ENCODE peak calls at places on chromosomes 6 and 20, in seven cellular contexts. S is stomach; E is RWPE2; B is CD4-positive, CD25-positive, alpha-beta regulatory T cell; J is colonic mucosa; I is PC-3; F is DND-41. H is an unnamed sample. For H3K4me1, the result is how much of the 10 kb centered on the place peaks cover.

GRCh38 chr20:37770908-37771307 is 77.1 kb downstream of the CTNNBL1 start:
- DNase-seq in S (no peak), E (no peak), B (no peak), J (no peak), I (no peak), F (no peak), H (no peak)

GRCh38 chr6:39357998-39358686 is 35.6 kb upstream of the KCNK16 start:
- DNase-seq in S (peak), E (no peak), B (no peak), J (peak), I (peak), F (no peak), H (no peak)

GRCh38 chr20:3710703-3711417 is 1.5 kb downstream of the SIGLEC1 start:
- DNase-seq in S (peak), E (no peak), B (peak), J (peak), I (peak), F (peak), H (peak)

GRCh38 chr6:89073014-89073620 is 7.4 kb upstream of the PNRC1 start:
- DNase-seq in S (no peak), E (no peak), B (no peak), J (no peak), I (no peak), F (no peak), H (no peak)

GRCh38 chr20:3106658-3107463 is 22.3 kb upstream of the AVP start:
- DNase-seq in S (no peak), E (no peak), B (no peak), J (no peak), I (no peak), F (no peak), H (no peak)

GRCh38 chr6:72622094-72622540 is 253 bp downstream of the KCNQ5 start:
- DNase-seq in S (peak), E (peak), B (peak), J (peak), I (no peak), F (peak), H (peak)

GRCh38 chr6:75546401-75546800 is 52.8 kb upstream of the FILIP1 start:
- DNase-seq in S (no peak), E (no peak), B (no peak), J (no peak), I (peak), F (no peak), H (no peak)

GRCh38 chr6:143680157-143680556 is 2.4 kb downstream of the PHACTR2 start:
- DNase-seq in S (no peak), E (no peak), B (no peak), J (no peak), I (no peak), F (no peak), H (no peak)

GRCh38 chr20:45037050-45037449 is 63.9 kb downstream of the KCNS1 start:
- DNase-seq in S (peak), E (no peak), B (no peak), J (no peak), I (peak), F (no peak), H (no peak)

GRCh38 chr6:88538130-88538706 is 372.1 kb upstream of the CNR1 start:
- DNase-seq in S (no peak), E (no peak), B (no peak), J (no peak), I (peak), F (peak), H (no peak)

GRCh38 chr6:33414592-33415271 is 3.2 kb downstream of the CUTA start:
- DNase-seq in S (no peak), E (no peak), B (no peak), J (no peak), I (peak), F (no peak), H (no peak)

GRCh38 chr20:58623579-58624473 is 27.3 kb upstream of the STX16 start:
- DNase-seq in S (no peak), E (peak), B (no peak), J (no peak), I (peak), F (no peak), H (no peak)

GRCh38 chr6:156833755-156834154 is 56.6 kb downstream of the ARID1B start:
- DNase-seq in S (no peak), E (no peak), B (no peak), J (no peak), I (no peak), F (no peak), H (no peak)

GRCh38 chr6:159640322-159640721 is 52.7 kb downstream of the SOD2 start:
- DNase-seq in S (no peak), E (no peak), B (no peak), J (no peak), I (no peak), F (no peak), H (no peak)

GRCh38 chr6:83615025-83615999 is 93.6 kb downstream of the SNAP91 start:
- DNase-seq in S (no peak), E (no peak), B (no peak), J (no peak), I (peak), F (peak), H (no peak)

GRCh38 chr6:53029761-53030160 is 34.7 kb upstream of the GSTA4 start:
- DNase-seq in S (no peak), E (no peak), B (no peak), J (no peak), I (no peak), F (no peak), H (no peak)

GRCh38 chr20:24007758-24008157 is 19.2 kb upstream of the GGTLC1 start:
- DNase-seq in S (no peak), E (no peak), B (no peak), J (no peak), I (no peak), F (no peak), H (no peak)

GRCh38 chr20:16095241-16095640 is 478.0 kb downstream of the KIF16B start:
- DNase-seq in S (no peak), E (no peak), B (no peak), J (no peak), I (no peak), F (no peak), H (no peak)

GRCh38 chr6:1701668-1702353 is 92.1 kb downstream of the FOXC1 start:
- DNase-seq in S (no peak), E (no peak), B (no peak), J (no peak), I (peak), F (no peak), H (no peak)

GRCh38 chr20:1322511-1323245 is 6.3 kb downstream of the SDCBP2 start:
- DNase-seq in S (no peak), E (peak), B (no peak), J (no peak), I (peak), F (no peak), H (no peak)
- H3K27ac ChIP-seq in S (peak), E (peak), B (no peak), J (peak), I (peak), F (no peak), H (no peak)

GRCh38 chr6:2840794-2841061 is 935 bp downstream of the SERPINB1 start:
- DNase-seq in S (no peak), E (no peak), B (no peak), J (no peak), I (no peak), F (no peak), H (no peak)

GRCh38 chr6:2839982-2840793 is 1.5 kb downstream of the SERPINB1 start:
- DNase-seq in S (no peak), E (no peak), B (no peak), J (no peak), I (peak), F (no peak), H (no peak)

GRCh38 chr6:2841264-2842138 is at the start of gene SERPINB1:
- DNase-seq in S (peak), E (peak), B (peak), J (peak), I (peak), F (peak), H (peak)

GRCh38 chr6:2843138-2843740 is 1.6 kb upstream of the SERPINB1 start:
- DNase-seq in S (no peak), E (no peak), B (no peak), J (peak), I (peak), F (no peak), H (no peak)

DNA sequence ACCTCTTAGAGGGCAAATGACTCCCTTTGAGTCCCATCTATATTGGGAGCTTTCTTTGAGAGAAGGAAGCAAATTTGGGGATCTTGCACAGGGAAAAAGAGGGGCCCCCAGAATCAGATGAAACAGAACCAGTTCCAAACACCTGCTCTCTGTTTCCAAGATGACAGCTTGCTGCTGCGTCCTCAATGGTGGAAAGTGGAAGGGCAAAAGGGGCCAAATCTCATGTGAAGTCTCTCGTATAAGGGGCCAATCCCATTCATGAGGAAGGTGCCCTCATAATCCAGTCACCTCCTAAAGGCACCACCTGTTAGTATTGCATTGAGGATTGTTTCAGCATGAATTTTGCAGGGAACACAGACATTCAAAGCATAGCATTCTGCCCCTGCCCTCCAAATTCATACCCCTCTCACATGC is 483 bp upstream of the SERPINB1 start:
- DNase-seq in S (no peak), E (no peak), B (no peak), J (peak), I (no peak), F (no peak), H (no peak)
- H3K4me3 ChIP-seq in S (peak), E (no peak), B (peak), J (peak), I (peak), F (peak), H (peak)

DNA sequence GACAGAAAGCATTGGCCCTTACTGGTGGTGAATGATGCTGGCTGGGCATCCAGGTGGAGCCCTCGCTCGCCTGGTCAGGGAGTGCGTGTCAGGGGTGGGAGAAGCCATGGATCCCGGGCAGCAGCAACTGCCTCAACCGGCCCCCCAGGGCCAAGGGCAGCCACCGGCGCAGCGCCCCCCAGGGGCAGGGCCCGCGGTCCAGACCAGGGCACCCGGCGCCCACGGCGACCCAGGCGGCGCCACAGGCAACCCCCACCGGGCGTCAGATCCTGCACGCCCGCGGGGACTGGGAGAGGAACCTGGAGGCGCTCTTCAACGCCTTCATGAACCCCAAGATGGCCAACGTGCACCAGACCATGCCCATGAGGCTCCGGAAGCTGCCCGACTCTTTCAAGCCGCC is 101.7 kb upstream of the SAMD5 start:
- DNase-seq in S (no peak), E (no peak), B (no peak), J (no peak), I (no peak), F (no peak), H (no peak)
- H3K4me1 ChIP-seq in S (under half), E (under half), B (under half), J (under half), I (under half), F (under half), H (under half)

GRCh38 chr20:50450961-50451752 is 59.0 kb upstream of the PTPN1 start:
- DNase-seq in S (peak), E (no peak), B (no peak), J (no peak), I (no peak), F (peak), H (no peak)
- H3K27ac ChIP-seq in S (peak), E (peak), B (no peak), J (peak), I (no peak), F (no peak), H (no peak)

DNA sequence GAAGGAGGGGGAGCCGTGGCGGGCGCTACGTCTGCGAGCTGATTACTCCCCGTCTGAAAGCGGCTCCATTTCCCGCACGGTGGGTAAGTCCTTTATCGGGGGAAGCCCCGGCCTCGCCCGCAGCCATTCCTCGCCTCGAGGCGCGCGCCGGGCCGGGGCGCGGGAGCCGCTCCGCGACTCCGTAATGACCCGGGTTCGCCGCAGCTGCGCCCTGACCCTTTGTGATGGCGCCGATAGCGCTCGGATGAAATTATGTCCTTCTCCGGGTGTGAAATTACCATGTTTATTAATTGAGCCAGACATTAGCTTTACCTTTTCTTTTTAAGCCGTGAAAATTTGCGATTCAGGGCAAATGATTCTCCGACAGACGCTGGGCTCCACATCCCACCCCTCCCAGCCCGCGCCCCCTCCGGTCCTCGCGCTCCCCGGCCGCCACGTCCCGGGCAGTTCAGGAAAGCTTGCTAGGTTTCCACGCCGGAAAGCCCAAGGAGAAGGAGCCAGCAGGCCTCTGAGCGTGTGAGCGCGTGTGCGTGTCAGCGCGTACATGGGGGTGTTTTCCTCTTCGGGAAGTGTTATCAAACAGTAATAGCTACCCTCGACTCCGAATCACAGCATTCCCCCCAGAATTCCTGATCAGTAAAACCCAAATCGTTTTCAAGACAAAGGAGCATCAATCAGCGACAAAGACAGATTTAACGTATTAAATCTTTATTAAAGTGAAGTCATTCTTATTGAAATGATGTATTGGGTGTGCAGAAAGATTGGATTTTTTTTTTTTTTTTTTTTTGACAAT is 30.0 kb downstream of the TFAP2A start:
- DNase-seq in S (no peak), E (no peak), B (no peak), J (no peak), I (no peak), F (no peak), H (no peak)
- H3K4me3 ChIP-seq in S (no peak), E (no peak), B (no peak), J (no peak), I (no peak), F (no peak), H (no peak)

GRCh38 chr20:62303049-62303326 is 191 bp downstream of the ADRM1 start:
- DNase-seq in S (no peak), E (peak), B (no peak), J (no peak), I (no peak), F (no peak), H (no peak)
- H3K4me1 ChIP-seq in S (under half), E (under half), B (under half), J (under half), I (under half), F (under half), H (under half)

GRCh38 chr6:132333639-132334516 is 67.4 kb downstream of the MOXD1 start:
- DNase-seq in S (peak), E (no peak), B (no peak), J (peak), I (peak), F (no peak), H (no peak)
- H3K27ac ChIP-seq in S (no peak), E (peak), B (no peak), J (no peak), I (no peak), F (no peak), H (no peak)

DNA sequence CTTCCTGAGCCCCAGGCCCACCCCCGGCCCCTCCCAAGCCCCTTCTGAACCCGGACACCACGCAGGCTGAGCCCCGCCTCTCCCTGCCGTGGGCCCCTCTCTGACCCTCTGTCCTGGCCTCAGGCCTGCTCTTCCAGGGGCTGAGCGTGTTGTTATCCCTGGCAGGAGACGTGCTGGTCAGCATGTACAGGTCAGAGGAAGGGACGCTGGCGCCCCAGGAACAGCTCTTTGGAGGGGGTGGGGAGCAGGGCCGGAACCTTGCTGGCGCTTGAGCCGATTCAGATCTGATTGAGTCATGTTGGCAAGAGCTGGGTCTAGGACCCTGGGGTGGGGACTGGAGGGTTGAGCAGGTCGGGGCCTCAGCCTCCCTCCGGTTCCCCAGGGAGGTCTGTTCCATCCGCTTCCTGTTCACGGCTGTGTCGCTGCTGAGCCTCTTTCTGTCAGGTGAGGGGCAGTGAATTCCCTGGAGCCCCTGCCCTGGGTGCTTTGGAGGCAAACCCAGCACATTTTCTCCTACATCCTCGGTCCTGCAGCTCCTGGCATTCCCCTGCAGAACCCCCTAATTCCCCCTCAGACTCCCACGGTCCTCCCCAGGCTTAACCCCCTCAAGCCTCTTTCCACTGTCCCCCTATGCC is 1.9 kb downstream of the SPAG4 start:
- DNase-seq in S (peak), E (peak), B (peak), J (peak), I (peak), F (no peak), H (no peak)
- H3K4me3 ChIP-seq in S (peak), E (peak), B (peak), J (peak), I (peak), F (no peak), H (peak)